ENCODE peak calls at places on chromosome 10, in nine cellular contexts. I is fibroblast of pulmonary artery; A is activated T-cell treated with anti-CD3 and anti-CD28 coated beads, Interleukin-2, amount 50 U/mL, for 72 hours; M is AG09319; V is effector memory CD8-positive, alpha-beta T cell; U is activated effector memory CD4-positive, alpha-beta T cell treated with anti-CD3 and anti-CD28 coated beads, Interleukin-2, amount 50 U/mL, for 16 hours; D is NCI-H82; J is A172; G is bronchial epithelial cell. Z is an unnamed sample.

GRCh38 chr10:91010952-91011351 is 90.1 kb upstream of the ANKRD1 start:
- DNase-seq in V (no peak), M (no peak), A (no peak), I (no peak), G (peak), D (no peak), U (no peak), J (no peak), Z (no peak)

GRCh38 chr10:35079763-35080162 is 10.4 kb downstream of the CUL2 start:
- DNase-seq in D (no peak), U (no peak), J (peak), A (no peak), G (peak), M (peak), I (peak), V (no peak), Z (no peak)

GRCh38 chr10:60290558-60290957 is 99.1 kb downstream of the ANK3 start:
- DNase-seq in I (no peak), U (no peak), A (no peak), G (no peak), J (no peak), M (no peak), V (no peak), D (peak), Z (no peak)

GRCh38 chr10:121437596-121437995 is 160.6 kb downstream of the FGFR2 start:
- DNase-seq in M (no peak), A (no peak), U (no peak), J (no peak), G (no peak), V (no peak), I (no peak), D (peak), Z (no peak)

GRCh38 chr10:47449102-47449978 is 34.6 kb downstream of the ANXA8 start:
- DNase-seq in I (no peak), G (no peak), A (no peak), J (no peak), D (no peak), V (no peak), M (no peak), U (no peak), Z (no peak)

GRCh38 chr10:2392145-2392812 is 655.0 kb upstream of the ADARB2 start:
- DNase-seq in U (no peak), I (no peak), D (no peak), A (no peak), J (no peak), M (no peak), G (no peak), V (no peak), Z (no peak)

GRCh38 chr10:89073719-89074118 is 83.1 kb downstream of the FAS start:
- DNase-seq in I (peak), D (no peak), M (no peak), A (no peak), G (no peak), U (no peak), J (peak), V (no peak), Z (no peak)

GRCh38 chr10:46330881-46331280 is 44.1 kb downstream of the ANTXRL start:
- DNase-seq in D (no peak), M (no peak), I (no peak), U (no peak), G (no peak), J (no peak), V (no peak), A (no peak), Z (no peak)

GRCh38 chr10:48383393-48383792 is 76.9 kb downstream of the MAPK8 start:
- DNase-seq in M (no peak), G (no peak), D (no peak), A (no peak), I (no peak), U (no peak), J (no peak), V (no peak), Z (no peak)

GRCh38 chr10:133318494-133319127 is 9.9 kb downstream of the ZNF511 start:
- DNase-seq in D (peak), A (peak), U (peak), M (no peak), I (peak), J (no peak), V (peak), G (peak), Z (peak)